ENCODE peak calls at places on chromosome 16, in seven cellular contexts. One of them, this sample, is unnamed.

GRCh38 chr16:50996166-50996565 is 154.9 kb downstream of the SALL1 start:
- DNase-seq in PC-3: no peak
- DNase-seq in psoas muscle: no peak
- DNase-seq in tibial nerve: no peak
- DNase-seq in gastrocnemius medialis: no peak
- DNase-seq in WERI-Rb-1: no peak
- DNase-seq in ovary: no peak
- DNase-seq in this sample: no peak

GRCh38 chr16:733382-734207 is 6.7 kb downstream of the HAGHL start:
- DNase-seq in WERI-Rb-1: peak; percentile 64
- DNase-seq in PC-3: no peak
- DNase-seq in psoas muscle: no peak
- DNase-seq in tibial nerve: no peak
- DNase-seq in ovary: no peak
- DNase-seq in gastrocnemius medialis: no peak
- DNase-seq in this sample: peak; percentile 15

GRCh38 chr16:66425651-66426050 is 1.4 kb upstream of the BEAN1 start:
- DNase-seq in psoas muscle: no peak
- DNase-seq in tibial nerve: no peak
- DNase-seq in WERI-Rb-1: no peak
- DNase-seq in ovary: no peak
- DNase-seq in PC-3: no peak
- DNase-seq in gastrocnemius medialis: no peak
- DNase-seq in this sample: no peak

GRCh38 chr16:50267151-50267631 is 840 bp downstream of the ADCY7 start:
- DNase-seq in PC-3: no peak
- DNase-seq in ovary: no peak
- DNase-seq in WERI-Rb-1: no peak
- DNase-seq in psoas muscle: no peak
- DNase-seq in tibial nerve: no peak
- DNase-seq in gastrocnemius medialis: no peak
- DNase-seq in this sample: no peak

GRCh38 chr16:53642094-53642493 is 61.6 kb downstream of the RPGRIP1L start:
- DNase-seq in psoas muscle: no peak
- DNase-seq in ovary: no peak
- DNase-seq in WERI-Rb-1: no peak
- DNase-seq in gastrocnemius medialis: no peak
- DNase-seq in tibial nerve: no peak
- DNase-seq in PC-3: no peak
- DNase-seq in this sample: no peak

GRCh38 chr16:79601092-79601977 is 798 bp upstream of the MAF start:
- DNase-seq in psoas muscle: peak; percentile 61
- DNase-seq in WERI-Rb-1: no peak
- DNase-seq in gastrocnemius medialis: peak; percentile 69
- DNase-seq in ovary: peak; percentile 72
- DNase-seq in PC-3: no peak
- DNase-seq in tibial nerve: peak; percentile 41
- DNase-seq in this sample: peak; percentile 42

GRCh38 chr16:88769617-88770458 is 15.2 kb downstream of the PIEZO1 start:
- DNase-seq in psoas muscle: no peak
- DNase-seq in WERI-Rb-1: peak; percentile 76
- DNase-seq in ovary: no peak
- DNase-seq in tibial nerve: no peak
- DNase-seq in PC-3: peak; percentile 48
- DNase-seq in gastrocnemius medialis: no peak
- DNase-seq in this sample: no peak

GRCh38 chr16:85759631-85760419 is 8.9 kb upstream of the C16orf74 start:
- DNase-seq in psoas muscle: no peak
- DNase-seq in tibial nerve: no peak
- DNase-seq in PC-3: peak; percentile 52
- DNase-seq in WERI-Rb-1: no peak
- DNase-seq in ovary: no peak
- DNase-seq in gastrocnemius medialis: no peak
- DNase-seq in this sample: no peak

GRCh38 chr16:77723108-77723514 is 797 bp downstream of the NUDT7 start:
- DNase-seq in tibial nerve: peak; percentile 9
- DNase-seq in gastrocnemius medialis: peak; percentile 11
- DNase-seq in WERI-Rb-1: no peak
- DNase-seq in PC-3: no peak
- DNase-seq in psoas muscle: no peak
- DNase-seq in ovary: peak; percentile 13
- DNase-seq in this sample: peak; percentile 16

GRCh38 chr16:85963746-85964370 is 64.9 kb downstream of the IRF8 start:
- DNase-seq in PC-3: no peak
- DNase-seq in tibial nerve: peak; percentile 48
- DNase-seq in WERI-Rb-1: peak; percentile 49
- DNase-seq in ovary: peak; percentile 26
- DNase-seq in gastrocnemius medialis: no peak
- DNase-seq in psoas muscle: peak; percentile 46
- DNase-seq in this sample: peak; percentile 63

GRCh38 chr16:64321066-64321465 is 800.8 kb downstream of the CDH11 start:
- DNase-seq in ovary: no peak
- DNase-seq in gastrocnemius medialis: no peak
- DNase-seq in tibial nerve: no peak
- DNase-seq in WERI-Rb-1: no peak
- DNase-seq in PC-3: no peak
- DNase-seq in psoas muscle: no peak
- DNase-seq in this sample: no peak

GRCh38 chr16:64317601-64318000 is 804.3 kb downstream of the CDH11 start:
- DNase-seq in tibial nerve: no peak
- DNase-seq in WERI-Rb-1: no peak
- DNase-seq in ovary: no peak
- DNase-seq in gastrocnemius medialis: no peak
- DNase-seq in psoas muscle: no peak
- DNase-seq in PC-3: no peak
- DNase-seq in this sample: no peak

DNA sequence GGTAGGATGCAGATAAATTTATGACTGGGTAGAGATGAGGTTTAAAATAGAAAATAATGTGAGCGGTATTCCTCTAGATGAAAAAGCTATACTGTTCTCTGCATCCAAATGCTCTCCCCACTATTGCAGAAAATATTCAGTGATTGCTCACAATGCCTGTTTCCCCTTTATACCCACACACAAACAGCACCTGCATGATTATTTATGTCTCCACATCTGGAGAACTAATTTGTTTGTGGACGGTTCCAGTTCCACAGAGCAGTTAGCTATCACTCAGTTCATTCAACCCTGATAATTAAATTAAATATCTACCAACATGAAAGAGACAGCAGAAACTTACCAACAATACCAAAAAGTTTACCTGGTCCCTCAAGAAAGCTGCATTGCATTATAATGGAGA is 800.0 kb downstream of the CDH11 start:
- DNase-seq in gastrocnemius medialis: no peak
- DNase-seq in PC-3: no peak
- DNase-seq in tibial nerve: no peak
- DNase-seq in WERI-Rb-1: no peak
- DNase-seq in ovary: no peak
- DNase-seq in psoas muscle: no peak
- DNase-seq in this sample: no peak
- H3K4me3 ChIP-seq in gastrocnemius medialis: no peak overlapping the region
- H3K4me3 ChIP-seq in PC-3: no peak overlapping the region
- H3K4me3 ChIP-seq in tibial nerve: no peak overlapping the region
- H3K4me3 ChIP-seq in WERI-Rb-1: no peak overlapping the region
- H3K4me3 ChIP-seq in ovary: no peak overlapping the region
- H3K4me3 ChIP-seq in psoas muscle: no peak overlapping the region
- H3K4me3 ChIP-seq in this sample: no peak overlapping the region

GRCh38 chr16:2146739-2147138 is 1.7 kb upstream of the RAB26 start:
- DNase-seq in WERI-Rb-1: no peak
- DNase-seq in PC-3: no peak
- DNase-seq in gastrocnemius medialis: no peak
- DNase-seq in tibial nerve: no peak
- DNase-seq in psoas muscle: no peak
- DNase-seq in ovary: no peak
- DNase-seq in this sample: no peak
- H3K27ac ChIP-seq in WERI-Rb-1: peak overlapping the region; percentile 97
- H3K27ac ChIP-seq in PC-3: no peak overlapping the region
- H3K27ac ChIP-seq in gastrocnemius medialis: no peak overlapping the region
- H3K27ac ChIP-seq in tibial nerve: no peak overlapping the region
- H3K27ac ChIP-seq in psoas muscle: no peak overlapping the region
- H3K27ac ChIP-seq in ovary: no peak overlapping the region
- H3K27ac ChIP-seq in this sample: no peak overlapping the region

GRCh38 chr16:30619207-30619606 is 9.0 kb upstream of the ZNF689 start:
- DNase-seq in gastrocnemius medialis: peak; percentile 48
- DNase-seq in WERI-Rb-1: no peak
- DNase-seq in psoas muscle: no peak
- DNase-seq in PC-3: no peak
- DNase-seq in ovary: no peak
- DNase-seq in tibial nerve: no peak
- DNase-seq in this sample: no peak

GRCh38 chr16:30609928-30610839 is at the start of gene ZNF689:
- DNase-seq in tibial nerve: peak; percentile 99
- DNase-seq in psoas muscle: peak; percentile 93
- DNase-seq in WERI-Rb-1: peak; percentile 97
- DNase-seq in gastrocnemius medialis: peak; percentile 94
- DNase-seq in PC-3: peak; percentile 95
- DNase-seq in ovary: peak; percentile 93
- DNase-seq in this sample: peak; percentile 91

GRCh38 chr16:30619643-30620042 is 9.5 kb upstream of the ZNF689 start:
- DNase-seq in psoas muscle: no peak
- DNase-seq in PC-3: no peak
- DNase-seq in gastrocnemius medialis: no peak
- DNase-seq in WERI-Rb-1: no peak
- DNase-seq in tibial nerve: no peak
- DNase-seq in ovary: no peak
- DNase-seq in this sample: no peak

DNA sequence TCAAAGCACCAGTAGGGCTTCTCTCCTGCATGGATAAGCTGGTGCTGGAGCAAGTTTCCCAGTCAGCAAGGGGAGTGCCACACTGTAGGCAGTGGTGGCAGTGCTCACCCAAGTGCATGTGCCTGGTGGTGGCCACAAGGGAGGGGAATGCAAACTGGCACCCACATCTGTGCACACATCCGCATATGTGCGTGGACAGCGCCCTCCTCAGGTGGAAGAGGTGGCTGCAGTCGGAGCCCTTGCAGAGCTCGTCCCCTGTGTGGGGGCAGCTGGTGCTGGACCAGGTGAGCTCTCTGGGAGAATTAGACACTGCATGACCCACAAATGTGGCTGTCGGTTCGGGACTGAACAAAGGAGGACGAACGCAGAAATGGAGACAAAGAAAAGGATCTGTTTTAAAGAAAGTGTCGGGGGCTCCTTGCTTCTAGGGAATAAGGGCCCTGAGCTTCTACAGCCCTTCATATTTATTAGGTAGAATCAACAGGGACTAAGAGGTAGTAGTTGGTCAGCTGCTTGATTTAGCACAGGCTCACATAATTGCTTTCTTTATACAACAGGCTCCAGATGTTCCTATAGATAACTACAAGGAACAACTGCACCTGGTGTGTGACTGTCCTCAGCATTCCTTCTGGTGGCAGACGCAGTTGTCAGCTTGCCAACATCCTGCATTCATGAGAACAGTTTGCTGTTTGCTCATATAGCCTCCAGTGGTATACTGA is 5.3 kb upstream of the ZNF689 start:
- DNase-seq in ovary: no peak
- DNase-seq in PC-3: peak; percentile 50
- DNase-seq in WERI-Rb-1: peak; percentile 80
- DNase-seq in psoas muscle: no peak
- DNase-seq in tibial nerve: peak; percentile 28
- DNase-seq in gastrocnemius medialis: peak; percentile 35
- DNase-seq in this sample: peak; percentile 40
- TF ChIP-seq CTCF in ovary: no peak
- TF ChIP-seq CTCF in PC-3: peak; percentile 59
- TF ChIP-seq CTCF in WERI-Rb-1: peak; percentile 97
- TF ChIP-seq CTCF in psoas muscle: no peak
- TF ChIP-seq CTCF in tibial nerve: peak; percentile 34
- TF ChIP-seq CTCF in gastrocnemius medialis: peak; percentile 32
- TF ChIP-seq CTCF in this sample: peak; percentile 56

GRCh38 chr16:4599545-4599944 is 15.1 kb downstream of the UBALD1 start:
- DNase-seq in tibial nerve: no peak
- DNase-seq in WERI-Rb-1: no peak
- DNase-seq in ovary: no peak
- DNase-seq in PC-3: no peak
- DNase-seq in gastrocnemius medialis: no peak
- DNase-seq in psoas muscle: no peak
- DNase-seq in this sample: no peak
- H3K4me3 ChIP-seq in tibial nerve: no peak overlapping the region
- H3K4me3 ChIP-seq in WERI-Rb-1: no peak overlapping the region
- H3K4me3 ChIP-seq in ovary: no peak overlapping the region
- H3K4me3 ChIP-seq in PC-3: no peak overlapping the region
- H3K4me3 ChIP-seq in gastrocnemius medialis: no peak overlapping the region
- H3K4me3 ChIP-seq in psoas muscle: no peak overlapping the region
- H3K4me3 ChIP-seq in this sample: no peak overlapping the region

DNA sequence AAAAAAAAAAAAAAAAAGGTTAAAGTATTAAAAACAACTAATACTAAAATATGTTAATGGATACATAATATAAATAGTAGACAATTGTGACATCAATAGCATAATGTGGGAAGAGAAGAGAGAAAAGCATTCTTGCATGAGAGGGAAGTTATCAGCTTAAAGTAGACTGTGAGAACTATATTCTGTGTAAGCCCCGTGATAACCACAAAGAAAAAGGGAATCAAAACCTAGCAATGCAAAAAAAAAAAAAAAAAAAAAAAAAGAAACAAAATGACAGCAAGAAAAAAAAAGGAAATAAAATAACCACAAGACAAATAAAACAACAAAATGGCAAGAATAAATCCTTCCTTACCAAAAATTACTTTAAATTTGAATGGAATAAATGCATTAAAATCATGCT is 39.8 kb upstream of the MYLK3 start:
- DNase-seq in psoas muscle: no peak
- DNase-seq in PC-3: no peak
- DNase-seq in ovary: no peak
- DNase-seq in tibial nerve: no peak
- DNase-seq in WERI-Rb-1: no peak
- DNase-seq in gastrocnemius medialis: no peak
- DNase-seq in this sample: no peak
- H3K27ac ChIP-seq in psoas muscle: no peak overlapping the region
- H3K27ac ChIP-seq in PC-3: no peak overlapping the region
- H3K27ac ChIP-seq in ovary: no peak overlapping the region
- H3K27ac ChIP-seq in tibial nerve: no peak overlapping the region
- H3K27ac ChIP-seq in WERI-Rb-1: no peak overlapping the region
- H3K27ac ChIP-seq in gastrocnemius medialis: no peak overlapping the region
- H3K27ac ChIP-seq in this sample: no peak overlapping the region